ENCODE peak calls at places on chromosome 5, in five cellular contexts. H, K, F, A and R are unnamed samples.

GRCh38 chr5:7991125-7991821 is 122.3 kb downstream of the MTRR start:
- DNase-seq in K (peak), H (no peak), F (no peak), A (no peak), R (no peak)

GRCh38 chr5:139658928-139659667 is 10.9 kb downstream of the CXXC5 start:
- DNase-seq in H (no peak), K (peak), A (peak), F (peak), R (no peak)

GRCh38 chr5:343461-344401 is 22.2 kb downstream of the AHRR start:
- DNase-seq in A (peak), F (peak), K (peak), H (peak), R (peak)

GRCh38 chr5:109939109-109939682 is 249.5 kb downstream of the MAN2A1 start:
- DNase-seq in A (peak), F (no peak), K (no peak), H (no peak), R (no peak)

GRCh38 chr5:149378241-149378805 is 769 bp downstream of the IL17B start:
- DNase-seq in A (no peak), K (peak), F (no peak), H (no peak), R (no peak)

GRCh38 chr5:56475689-56476486 is 242.8 kb upstream of the ANKRD55 start:
- DNase-seq in K (no peak), H (no peak), A (peak), F (no peak), R (no peak)

GRCh38 chr5:128782446-128782845 is 182.8 kb upstream of the SLC27A6 start:
- DNase-seq in A (peak), H (peak), F (peak), K (no peak), R (no peak)

GRCh38 chr5:143828710-143829109 is 16.7 kb downstream of the HMHB1 start:
- DNase-seq in K (no peak), A (no peak), F (no peak), H (no peak), R (no peak)

GRCh38 chr5:90932052-90932699 is 373.6 kb downstream of the ADGRV1 start:
- DNase-seq in H (peak), K (peak), A (peak), F (peak), R (peak)

GRCh38 chr5:151005187-151005974 is 15.0 kb upstream of the GPX3 start:
- DNase-seq in K (no peak), H (peak), A (no peak), F (no peak), R (no peak)

GRCh38 chr5:41118177-41118576 is 47.0 kb upstream of the MROH2B start:
- DNase-seq in A (no peak), F (no peak), K (no peak), H (no peak), R (no peak)

GRCh38 chr5:146005264-146005663 is 68.9 kb downstream of the SH3RF2 start:
- DNase-seq in H (no peak), A (no peak), F (no peak), K (no peak), R (no peak)

GRCh38 chr5:139446956-139447779 is 7.8 kb upstream of the DNAJC18 start:
- DNase-seq in A (peak), F (no peak), K (no peak), H (no peak), R (no peak)

GRCh38 chr5:96807099-96807654 is 568 bp downstream of the ERAP1 start:
- DNase-seq in K (peak), F (peak), A (peak), H (peak), R (peak)

GRCh38 chr5:74325866-74326265 is 314.7 kb downstream of the ENC1 start:
- DNase-seq in F (no peak), H (no peak), K (no peak), A (no peak), R (no peak)

GRCh38 chr5:115816226-115817042 is at the start of gene CDO1:
- DNase-seq in A (peak), K (peak), F (no peak), H (no peak), R (peak)

GRCh38 chr5:57176350-57176857 is 2.5 kb downstream of the GPBP1 start:
- DNase-seq in H (peak), F (no peak), K (no peak), A (peak), R (no peak)

GRCh38 chr5:30747412-30747811 is 446.1 kb upstream of the CDH6 start:
- DNase-seq in F (no peak), H (no peak), K (no peak), A (no peak), R (peak)